ENCODE peak calls at places on chromosomes 2 and 18, in ten cellular contexts. G is foreskin keratinocyte, A is AG04450, S is heart left ventricle, Q is sigmoid colon, O is right atrium auricular region, I is esophagus squamous epithelium, B is lower lobe of right lung, V is epithelial cell of esophagus, H is mammary epithelial cell. J is an unnamed sample.

GRCh38 chr2:100451734-100452133 is 18.5 kb upstream of the NMS start:
- DNase-seq in G (peak; percentile 57), A (no peak), S (no peak), Q (no peak), O (no peak), I (no peak), B (no peak), V (peak; percentile 43), H (peak; percentile 28), J (no peak)

GRCh38 chr18:26719909-26720308 is 145.6 kb downstream of the AQP4 start:
- DNase-seq in G (peak; percentile 6), A (no peak), S (no peak), Q (no peak), O (no peak), I (no peak), B (no peak), V (peak; percentile 18), H (no peak), J (no peak)

GRCh38 chr18:22286576-22286975 is 117.2 kb downstream of the GATA6 start:
- DNase-seq in G (peak; percentile 52), A (no peak), S (no peak), Q (no peak), O (peak; percentile 75), I (peak; percentile 0), B (peak; percentile 56), V (peak; percentile 87), H (peak; percentile 87), J (no peak)

GRCh38 chr18:37107748-37108522 is 279.0 kb downstream of the KIAA1328 start:
- DNase-seq in G (no peak), A (no peak), S (no peak), Q (no peak), O (no peak), I (no peak), B (no peak), V (no peak), H (no peak), J (no peak)

GRCh38 chr2:49262815-49263560 is 108.7 kb upstream of the FSHR start:
- DNase-seq in G (no peak), A (no peak), S (no peak), Q (no peak), O (no peak), I (no peak), B (no peak), V (no peak), H (no peak), J (no peak)

GRCh38 chr2:44715671-44716077 is 225.8 kb upstream of the SIX3 start:
- DNase-seq in G (peak; percentile 56), A (no peak), S (peak; percentile 6), Q (no peak), O (no peak), I (no peak), B (no peak), V (peak; percentile 56), H (peak; percentile 56), J (no peak)

GRCh38 chr2:128644156-128644555 is 325.5 kb upstream of the HS6ST1 start:
- DNase-seq in G (no peak), A (no peak), S (no peak), Q (peak; percentile 45), O (peak; percentile 18), I (no peak), B (no peak), V (no peak), H (no peak), J (no peak)

GRCh38 chr2:227324671-227325055 is 388 bp upstream of the MFF start:
- DNase-seq in G (no peak), A (no peak), S (no peak), Q (no peak), O (no peak), I (no peak), B (no peak), V (no peak), H (no peak), J (no peak)

GRCh38 chr2:27304488-27305240 is 3.6 kb downstream of the UCN start:
- DNase-seq in G (no peak), A (no peak), S (no peak), Q (no peak), O (no peak), I (no peak), B (no peak), V (no peak), H (no peak), J (no peak)

GRCh38 chr2:67083978-67084377 is 313.2 kb upstream of the ETAA1 start:
- DNase-seq in G (no peak), A (peak; percentile 52), S (no peak), Q (no peak), O (no peak), I (no peak), B (no peak), V (no peak), H (no peak), J (no peak)

GRCh38 chr2:201151127-201152074 is 31.5 kb upstream of the CASP10 start:
- DNase-seq in G (peak; percentile 98), A (peak; percentile 39), S (no peak), Q (no peak), O (no peak), I (no peak), B (no peak), V (peak; percentile 93), H (peak; percentile 88), J (no peak)

DNA sequence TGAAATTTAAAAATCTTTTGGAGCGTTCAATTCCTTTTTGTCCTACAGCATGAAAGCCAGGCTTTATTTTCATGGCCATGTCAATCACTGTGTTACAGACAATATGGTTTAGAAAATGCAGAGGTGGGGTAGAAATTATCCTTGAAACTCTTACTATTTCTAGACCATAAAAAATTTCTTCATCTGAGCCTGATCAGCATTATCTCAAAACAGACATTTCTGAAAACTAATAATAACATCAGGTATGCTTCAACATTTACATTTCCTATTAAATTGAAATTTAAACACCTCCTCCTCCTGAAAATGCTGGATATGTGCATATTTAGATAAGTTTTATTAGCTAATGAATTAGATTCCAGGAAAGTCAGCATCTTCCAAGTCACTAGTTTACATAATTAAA is 570.6 kb downstream of the RIT2 start:
- DNase-seq in G (no peak), A (no peak), S (no peak), Q (no peak), O (no peak), I (no peak), B (no peak), V (no peak), H (no peak), J (no peak)
- TF ChIP-seq CTCF in G (no peak), A (no peak), S (no peak), Q (no peak), O (no peak), I (no peak), B (no peak), V (no peak), H (no peak), J (no peak)

GRCh38 chr2:156129227-156129626 is 203.3 kb downstream of the NR4A2 start:
- DNase-seq in G (no peak), A (no peak), S (no peak), Q (no peak), O (no peak), I (no peak), B (no peak), V (no peak), H (no peak), J (no peak)
- TF ChIP-seq CTCF in G (peak; percentile 11), A (no peak), S (no peak), Q (no peak), O (no peak), I (no peak), B (no peak), V (no peak), H (peak; percentile 10), J (no peak)

GRCh38 chr2:73994544-73994831 is 9.8 kb downstream of the TET3 start:
- DNase-seq in G (no peak), A (no peak), S (no peak), Q (no peak), O (no peak), I (no peak), B (no peak), V (no peak), H (no peak), J (no peak)

GRCh38 chr2:73993799-73994543 is 9.3 kb downstream of the TET3 start:
- DNase-seq in G (no peak), A (no peak), S (no peak), Q (no peak), O (no peak), I (no peak), B (no peak), V (no peak), H (peak; percentile 46), J (no peak)

GRCh38 chr2:73993376-73993775 is 8.7 kb downstream of the TET3 start:
- DNase-seq in G (peak; percentile 38), A (no peak), S (no peak), Q (no peak), O (no peak), I (no peak), B (no peak), V (peak; percentile 59), H (peak; percentile 40), J (no peak)

GRCh38 chr2:73997813-73998212 is 13.1 kb downstream of the TET3 start:
- DNase-seq in G (no peak), A (no peak), S (no peak), Q (no peak), O (no peak), I (no peak), B (no peak), V (no peak), H (no peak), J (no peak)

GRCh38 chr2:73995810-73996209 is 11.1 kb downstream of the TET3 start:
- DNase-seq in G (no peak), A (no peak), S (no peak), Q (no peak), O (no peak), I (no peak), B (no peak), V (no peak), H (no peak), J (no peak)
- TF ChIP-seq CTCF in G (no peak), A (no peak), S (no peak), Q (no peak), O (no peak), I (no peak), B (no peak), V (no peak), H (no peak), J (no peak)

GRCh38 chr2:216904974-216905373 is 45.1 kb upstream of the TNP1 start:
- DNase-seq in G (no peak), A (no peak), S (no peak), Q (no peak), O (no peak), I (no peak), B (no peak), V (no peak), H (no peak), J (no peak)

GRCh38 chr2:216909541-216910175 is 49.8 kb upstream of the TNP1 start:
- DNase-seq in G (no peak), A (no peak), S (no peak), Q (no peak), O (no peak), I (no peak), B (no peak), V (no peak), H (no peak), J (no peak)

GRCh38 chr2:216904554-216904953 is 44.7 kb upstream of the TNP1 start:
- DNase-seq in G (no peak), A (no peak), S (no peak), Q (no peak), O (no peak), I (no peak), B (no peak), V (no peak), H (no peak), J (no peak)

GRCh38 chr2:216903470-216903869 is 43.6 kb upstream of the TNP1 start:
- DNase-seq in G (no peak), A (no peak), S (no peak), Q (no peak), O (no peak), I (no peak), B (no peak), V (no peak), H (no peak), J (no peak)

GRCh38 chr2:216905649-216906048 is 45.8 kb upstream of the TNP1 start:
- DNase-seq in G (no peak), A (no peak), S (no peak), Q (no peak), O (no peak), I (no peak), B (no peak), V (no peak), H (no peak), J (no peak)
- TF ChIP-seq CTCF in G (no peak), A (no peak), S (no peak), Q (no peak), O (no peak), I (no peak), B (no peak), V (no peak), H (no peak), J (no peak)

J was measured in omental fat pad.